ENCODE peak calls at places on chromosomes 7 and 10, in five cellular contexts. W, U, B, K and F are unnamed samples.
A peak's percentile ranks its signal among the peaks of the same experiment; 100 is the strongest.

GRCh38 chr10:132674311-132674710 is 111.6 kb downstream of the NKX6-2 start:
- DNase-seq in B (no peak), W (no peak), U (no peak), K (no peak), F (no peak)

GRCh38 chr7:92448185-92448747 is 984 bp downstream of the GATAD1 start:
- DNase-seq in K (peak; percentile 65), B (peak; percentile 60), W (no peak), U (peak; percentile 54), F (peak; percentile 62)

GRCh38 chr7:139103057-139103820 is 6.3 kb downstream of the ZC3HAV1 start:
- DNase-seq in U (no peak), K (no peak), W (no peak), B (no peak), F (no peak)

GRCh38 chr7:128783143-128783799 is 7.7 kb upstream of the OPN1SW start:
- DNase-seq in U (peak; percentile 52), K (peak; percentile 79), B (peak; percentile 56), W (no peak), F (peak; percentile 68)

GRCh38 chr7:73999664-74000420 is 28.1 kb upstream of the ELN start:
- DNase-seq in W (no peak), U (no peak), B (peak; percentile 66), K (peak; percentile 96), F (no peak)

GRCh38 chr10:121654021-121654545 is 55.8 kb upstream of the FGFR2 start:
- DNase-seq in K (no peak), U (no peak), W (no peak), B (no peak), F (no peak)

GRCh38 chr10:76420725-76421124 is 989.3 kb downstream of the LRMDA start:
- DNase-seq in U (no peak), W (no peak), B (no peak), K (no peak), F (no peak)

GRCh38 chr7:20484366-20484765 is 131.1 kb upstream of the ABCB5 start:
- DNase-seq in K (peak; percentile 13), W (no peak), B (no peak), U (no peak), F (no peak)

GRCh38 chr7:17095001-17095574 is 203.4 kb upstream of the AHR start:
- DNase-seq in B (peak; percentile 51), W (no peak), K (peak; percentile 89), U (no peak), F (no peak)

GRCh38 chr10:119139464-119140067 is 25.9 kb downstream of the SFXN4 start:
- DNase-seq in W (no peak), B (peak; percentile 31), K (no peak), U (no peak), F (peak; percentile 30)

GRCh38 chr10:72719941-72720592 is 28.1 kb downstream of the MCU start:
- DNase-seq in W (peak; percentile 1), K (peak; percentile 45), U (no peak), B (no peak), F (no peak)

GRCh38 chr7:37352974-37353948 is 95.4 kb downstream of the ELMO1 start:
- DNase-seq in W (no peak), B (no peak), U (no peak), K (no peak), F (peak; percentile 56)

GRCh38 chr10:70714245-70714644 is 41.9 kb downstream of the ADAMTS14 start:
- DNase-seq in U (no peak), B (no peak), K (no peak), W (no peak), F (no peak)

GRCh38 chr10:80407836-80408197 is 534 bp upstream of the PRXL2A start:
- DNase-seq in W (no peak), U (no peak), K (peak; percentile 55), B (no peak), F (no peak)

GRCh38 chr7:37590824-37591223 is 92.7 kb upstream of the GPR141 start:
- DNase-seq in B (no peak), W (no peak), K (no peak), U (no peak), F (no peak)

GRCh38 chr10:22805304-22805703 is 90.9 kb upstream of the PIP4K2A start:
- DNase-seq in U (no peak), W (no peak), K (peak; percentile 73), B (no peak), F (no peak)

GRCh38 chr7:28939367-28939766 is 18.8 kb downstream of the TRIL start:
- DNase-seq in W (no peak), B (no peak), U (no peak), K (no peak), F (no peak)

GRCh38 chr7:30365626-30366025 is 81.2 kb downstream of the ZNRF2 start:
- DNase-seq in B (no peak), U (no peak), W (no peak), K (peak; percentile 36), F (no peak)

GRCh38 chr10:76285012-76285411 is 853.6 kb downstream of the LRMDA start:
- DNase-seq in B (no peak), W (no peak), K (peak; percentile 93), U (no peak), F (no peak)

GRCh38 chr10:79042639-79043411 is 25.9 kb upstream of the ZMIZ1 start:
- DNase-seq in W (no peak), K (no peak), B (no peak), U (no peak), F (no peak)

GRCh38 chr7:4931932-4932331 is 27.1 kb downstream of the MMD2 start:
- DNase-seq in B (peak; percentile 49), K (no peak), U (peak; percentile 20), W (no peak), F (no peak)

GRCh38 chr7:98133621-98134266 is 27.1 kb downstream of the LMTK2 start:
- DNase-seq in W (no peak), U (no peak), K (peak; percentile 35), B (no peak), F (no peak)

GRCh38 chr7:36567699-36568436 is 156.4 kb downstream of the AOAH start:
- DNase-seq in K (no peak), B (no peak), U (no peak), W (peak; percentile 11), F (no peak)

GRCh38 chr7:36155811-36156361 is 2.8 kb downstream of the EEPD1 start:
- DNase-seq in U (peak; percentile 24), W (no peak), B (peak; percentile 67), K (peak; percentile 27), F (no peak)

GRCh38 chr10:117457071-117457810 is 82.0 kb upstream of the PDZD8 start:
- DNase-seq in U (no peak), B (no peak), K (no peak), W (no peak), F (no peak)

GRCh38 chr7:31084226-31084625 is 32.1 kb downstream of the ADCYAP1R1 start:
- DNase-seq in B (no peak), U (no peak), W (no peak), K (no peak), F (no peak)

GRCh38 chr7:158863611-158864506 is 7.5 kb downstream of the DYNC2I1 start:
- DNase-seq in K (peak; percentile 75), U (peak; percentile 58), B (peak; percentile 51), W (no peak), F (peak; percentile 70)

GRCh38 chr10:46017733-46018132 is 12.7 kb downstream of the NCOA4 start:
- DNase-seq in U (no peak), B (no peak), K (no peak), W (no peak), F (no peak)

GRCh38 chr10:46020344-46020656 is 10.1 kb downstream of the NCOA4 start:
- DNase-seq in U (peak; percentile 80), W (no peak), B (no peak), K (no peak), F (no peak)

GRCh38 chr10:46018453-46019169 is 11.8 kb downstream of the NCOA4 start:
- DNase-seq in B (no peak), W (no peak), K (peak; percentile 69), U (no peak), F (no peak)

GRCh38 chr10:46019541-46020343 is 10.7 kb downstream of the NCOA4 start:
- DNase-seq in K (no peak), B (no peak), U (peak; percentile 36), W (no peak), F (no peak)

GRCh38 chr10:46019170-46019528 is 11.3 kb downstream of the NCOA4 start:
- DNase-seq in K (no peak), W (no peak), U (peak; percentile 27), B (no peak), F (no peak)
- H3K4me1 ChIP-seq in K (peaks cover 16% of the 10 kb centered on the region), W (no peaks in the 10 kb centered on the region), U (peaks cover 58% of the 10 kb centered on the region), B (peaks cover 67% of the 10 kb centered on the region), F (peaks cover 10% of the 10 kb centered on the region)

DNA sequence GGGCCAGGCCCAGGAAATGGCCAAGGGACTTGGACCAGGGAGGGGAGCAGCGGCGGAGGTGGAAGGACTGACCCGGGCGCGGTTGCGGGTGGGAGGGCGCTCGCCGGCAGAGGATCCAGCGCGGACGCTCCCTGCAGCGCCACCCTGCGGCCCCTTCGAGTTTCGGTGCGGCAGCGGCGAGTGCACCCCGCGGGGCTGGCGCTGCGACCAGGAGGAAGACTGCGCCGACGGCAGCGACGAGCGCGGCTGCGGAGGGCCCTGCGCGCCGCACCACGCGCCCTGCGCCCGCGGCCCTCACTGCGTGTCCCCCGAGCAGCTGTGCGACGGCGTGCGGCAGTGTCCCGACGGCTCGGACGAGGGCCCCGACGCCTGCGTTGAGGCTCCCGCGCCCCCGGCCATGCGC is 16.8 kb upstream of the ZNF467 start:
- DNase-seq in B (peak; percentile 51), W (no peak), K (no peak), U (peak; percentile 76), F (no peak)
- H3K4me3 ChIP-seq in B (no peak overlapping the region), W (peak overlapping the region; percentile 34), K (no peak overlapping the region), U (no peak overlapping the region), F (no peak overlapping the region)

DNA sequence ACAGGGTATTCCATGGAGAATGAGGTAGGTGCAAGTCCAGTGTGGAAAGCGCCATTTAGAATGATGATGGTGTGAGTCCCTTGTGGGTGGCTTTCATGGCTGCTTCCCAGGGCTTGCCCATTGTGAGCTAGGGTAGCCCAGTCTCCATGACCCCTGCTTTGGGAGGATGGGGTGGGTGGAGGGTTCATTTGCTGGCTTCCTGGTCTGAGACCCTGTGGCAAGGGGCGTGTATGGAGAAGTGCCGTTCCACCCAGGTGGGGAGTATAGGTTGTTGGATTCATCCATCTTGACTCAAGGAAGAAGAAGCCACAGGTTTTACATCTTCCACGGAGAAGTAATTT is 27.7 kb downstream of the CCM2 start:
- DNase-seq in K (no peak), W (no peak), B (no peak), U (no peak), F (no peak)
- H3K4me1 ChIP-seq in K (peaks cover 3% of the 10 kb centered on the region), W (no peaks in the 10 kb centered on the region), B (peaks cover 11% of the 10 kb centered on the region), U (no peaks in the 10 kb centered on the region), F (no peaks in the 10 kb centered on the region)

GRCh38 chr10:29630205-29631048 is 4.3 kb downstream of the SVIL start:
- DNase-seq in K (no peak), U (no peak), B (no peak), W (no peak), F (no peak)
- H3K4me3 ChIP-seq in K (no peak overlapping the region), U (peak overlapping the region; percentile 12), B (peak overlapping the region; percentile 34), W (no peak overlapping the region), F (no peak overlapping the region)

DNA sequence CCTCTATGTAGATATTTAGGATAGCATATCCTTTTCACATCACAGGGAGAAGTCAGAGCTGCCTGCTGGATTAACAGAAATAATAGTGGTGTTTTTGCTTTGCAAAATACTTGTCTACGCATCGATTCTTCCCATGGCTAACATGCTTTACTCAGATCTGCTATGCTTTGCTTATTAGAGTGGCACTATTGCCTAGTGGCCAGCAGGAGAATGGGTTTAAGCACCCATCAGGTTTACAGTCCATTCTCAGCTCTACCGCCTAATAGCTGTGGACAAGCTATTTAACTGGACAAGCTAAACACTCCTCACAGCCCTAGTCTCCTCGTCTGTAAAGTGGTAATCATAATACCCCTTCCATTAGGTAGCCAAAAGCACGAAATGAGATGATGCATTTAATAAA is 218.2 kb upstream of the CCDC6 start:
- DNase-seq in W (no peak), K (no peak), B (no peak), U (no peak), F (no peak)
- H3K4me1 ChIP-seq in W (no peaks in the 10 kb centered on the region), K (no peaks in the 10 kb centered on the region), B (peaks cover 15% of the 10 kb centered on the region), U (no peaks in the 10 kb centered on the region), F (peaks cover 3% of the 10 kb centered on the region)